ENCODE peak calls at places on chromosome 17, in eight cellular contexts. L is breast epithelium, D is heart left ventricle, B is GM12878, O is NT2/D1, Q is IMR-90, C is Peyer's patch, W is PC-9. Z is an unnamed sample.

GRCh38 chr17:56699186-56699895 is 105.8 kb downstream of the NOG start:
- DNase-seq in O (peak), L (peak), D (no peak), C (no peak), W (peak), Q (peak), B (no peak), Z (peak)

GRCh38 chr17:80474933-80475915 is 1.2 kb downstream of the NPTX1 start:
- DNase-seq in W (no peak), D (no peak), C (no peak), Q (no peak), L (no peak), B (no peak), O (no peak), Z (no peak)

GRCh38 chr17:12959441-12959840 is 58.4 kb downstream of the ELAC2 start:
- DNase-seq in W (no peak), O (no peak), B (no peak), Q (peak), L (no peak), D (no peak), C (no peak), Z (peak)

GRCh38 chr17:29433551-29433950 is 43.4 kb downstream of the TAOK1 start:
- DNase-seq in C (no peak), L (no peak), Q (no peak), W (no peak), B (no peak), O (no peak), D (peak), Z (no peak)

GRCh38 chr17:57895382-57896060 is 45.7 kb upstream of the MRPS23 start:
- DNase-seq in C (no peak), O (no peak), L (no peak), D (peak), Q (no peak), W (no peak), B (no peak), Z (no peak)

GRCh38 chr17:60586288-60586974 is 13.6 kb upstream of the PPM1D start:
- DNase-seq in D (no peak), Q (peak), B (no peak), O (no peak), C (no peak), L (no peak), W (peak), Z (no peak)

GRCh38 chr17:19534562-19535149 is 1.0 kb downstream of the SLC47A1 start:
- DNase-seq in B (no peak), O (no peak), W (no peak), Q (no peak), D (no peak), L (no peak), C (no peak), Z (peak)

GRCh38 chr17:19533718-19534561 is at the start of gene SLC47A1:
- DNase-seq in W (no peak), B (no peak), L (no peak), O (no peak), D (no peak), C (no peak), Q (no peak), Z (no peak)

GRCh38 chr17:78125976-78126894 is 2.3 kb downstream of the TMC6 start:
- DNase-seq in B (no peak), O (no peak), W (no peak), C (no peak), D (peak), Q (no peak), L (no peak), Z (no peak)

GRCh38 chr17:5874486-5874885 is 195.7 kb upstream of the WSCD1 start:
- DNase-seq in C (no peak), B (no peak), W (no peak), Q (no peak), O (no peak), D (no peak), L (no peak), Z (no peak)

GRCh38 chr17:32141690-32142037 is 638 bp upstream of the RHOT1 start:
- DNase-seq in L (no peak), C (no peak), B (no peak), O (no peak), D (no peak), Q (no peak), W (no peak), Z (no peak)

GRCh38 chr17:30207655-30208054 is 27.8 kb downstream of the SLC6A4 start:
- DNase-seq in Q (no peak), O (no peak), C (no peak), D (no peak), B (no peak), W (no peak), L (no peak), Z (no peak)

GRCh38 chr17:82848022-82848592 is 8.3 kb upstream of the ZNF750 start:
- DNase-seq in D (no peak), L (peak), B (no peak), Q (peak), O (no peak), C (peak), W (peak), Z (no peak)

GRCh38 chr17:46876926-46877325 is 25.5 kb downstream of the WNT9B start:
- DNase-seq in W (peak), D (no peak), L (no peak), C (no peak), B (no peak), Q (no peak), O (no peak), Z (no peak)

GRCh38 chr17:34377078-34377823 is 14.2 kb upstream of the CCL1 start:
- DNase-seq in B (no peak), D (no peak), O (no peak), C (no peak), Q (no peak), L (no peak), W (no peak), Z (no peak)

GRCh38 chr17:75207760-75208159 is 2.3 kb downstream of the NUP85 start:
- DNase-seq in D (no peak), W (no peak), C (no peak), O (no peak), B (no peak), Q (no peak), L (no peak), Z (no peak)

GRCh38 chr17:4937553-4937952 is 2.3 kb downstream of the SLC25A11 start:
- DNase-seq in W (no peak), C (no peak), B (no peak), D (no peak), O (no peak), Q (no peak), L (no peak), Z (no peak)

GRCh38 chr17:79036609-79037008 is 12.6 kb downstream of the C1QTNF1 start:
- DNase-seq in L (peak), C (no peak), O (no peak), W (peak), B (no peak), Q (peak), D (no peak), Z (peak)

GRCh38 chr17:62179525-62180161 is 114.6 kb upstream of the MED13 start:
- DNase-seq in L (no peak), C (no peak), Q (peak), B (no peak), W (peak), D (no peak), O (no peak), Z (peak)

GRCh38 chr17:76585048-76585648 is 512 bp downstream of the ST6GALNAC2 start:
- DNase-seq in Q (no peak), O (no peak), D (no peak), B (no peak), W (no peak), C (peak), L (no peak), Z (no peak)

GRCh38 chr17:72790194-72790593 is 302.3 kb downstream of the SLC39A11 start:
- DNase-seq in D (no peak), W (no peak), L (no peak), B (no peak), O (no peak), C (no peak), Q (no peak), Z (no peak)

GRCh38 chr17:39903158-39903884 is 15.1 kb downstream of the GSDMB start:
- DNase-seq in Q (no peak), D (no peak), W (no peak), L (no peak), O (no peak), B (no peak), C (no peak), Z (no peak)

GRCh38 chr17:42779942-42780815 is at the start of gene WNK4:
- DNase-seq in Q (no peak), C (peak), D (no peak), W (no peak), O (no peak), B (no peak), L (no peak), Z (no peak)

GRCh38 chr17:13601776-13602551 is at the start of gene HS3ST3A1:
- DNase-seq in L (no peak), Q (peak), D (peak), O (peak), W (no peak), C (peak), B (no peak), Z (peak)

GRCh38 chr17:6592193-6592592 is 35.8 kb upstream of the PITPNM3 start:
- DNase-seq in C (no peak), Q (peak), W (no peak), B (no peak), D (no peak), L (no peak), O (no peak), Z (peak)

GRCh38 chr17:16313159-16314090 is 39.8 kb downstream of the CENPV start:
- DNase-seq in W (no peak), D (no peak), B (no peak), C (no peak), L (no peak), Q (peak), O (no peak), Z (peak)

GRCh38 chr17:50953831-50954601 is 87.9 kb upstream of the TOB1 start:
- DNase-seq in D (peak), Q (peak), L (no peak), C (no peak), O (no peak), B (no peak), W (peak), Z (no peak)
- H3K4me3 ChIP-seq in D (no peak), Q (no peak), L (peak), C (no peak), O (no peak), B (no peak), W (no peak), Z (no peak)

DNA sequence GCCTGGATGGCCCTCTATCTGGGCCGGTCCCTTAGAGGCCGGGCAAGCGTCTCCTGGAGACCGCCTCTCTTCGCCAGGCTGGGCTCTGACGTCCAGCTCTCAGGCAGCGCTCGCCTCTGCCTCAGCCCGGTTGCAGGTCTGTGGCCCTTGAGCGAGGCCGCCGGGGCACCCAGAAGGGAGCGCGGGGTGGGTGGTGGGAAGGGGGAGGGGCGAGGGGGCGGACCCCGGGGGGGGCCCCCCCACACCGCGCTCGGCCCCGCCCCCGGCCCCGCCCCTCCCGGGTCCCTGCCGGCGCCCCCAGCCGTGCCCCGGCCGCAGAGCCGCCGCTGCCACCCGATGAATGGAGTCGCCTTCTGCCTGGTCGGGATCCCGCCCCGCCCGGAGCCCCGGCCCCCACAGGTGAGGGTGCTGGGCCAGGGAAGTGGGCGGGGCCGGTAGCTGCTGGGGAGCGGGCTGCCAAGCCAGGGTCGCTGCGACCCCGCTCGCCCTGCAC is at the start of gene ARHGAP23:
- DNase-seq in D (peak), L (no peak), C (no peak), Q (peak), B (no peak), O (no peak), W (peak), Z (no peak)
- H3K4me3 ChIP-seq in D (peak), L (peak), C (peak), Q (peak), B (peak), O (peak), W (peak), Z (peak)

GRCh38 chr17:65431116-65431515 is 130.3 kb downstream of the AXIN2 start:
- DNase-seq in O (no peak), B (no peak), Q (no peak), L (no peak), D (no peak), W (no peak), C (no peak), Z (no peak)
- H3K4me3 ChIP-seq in O (no peak), B (no peak), Q (no peak), L (no peak), D (no peak), W (no peak), C (no peak), Z (no peak)

DNA sequence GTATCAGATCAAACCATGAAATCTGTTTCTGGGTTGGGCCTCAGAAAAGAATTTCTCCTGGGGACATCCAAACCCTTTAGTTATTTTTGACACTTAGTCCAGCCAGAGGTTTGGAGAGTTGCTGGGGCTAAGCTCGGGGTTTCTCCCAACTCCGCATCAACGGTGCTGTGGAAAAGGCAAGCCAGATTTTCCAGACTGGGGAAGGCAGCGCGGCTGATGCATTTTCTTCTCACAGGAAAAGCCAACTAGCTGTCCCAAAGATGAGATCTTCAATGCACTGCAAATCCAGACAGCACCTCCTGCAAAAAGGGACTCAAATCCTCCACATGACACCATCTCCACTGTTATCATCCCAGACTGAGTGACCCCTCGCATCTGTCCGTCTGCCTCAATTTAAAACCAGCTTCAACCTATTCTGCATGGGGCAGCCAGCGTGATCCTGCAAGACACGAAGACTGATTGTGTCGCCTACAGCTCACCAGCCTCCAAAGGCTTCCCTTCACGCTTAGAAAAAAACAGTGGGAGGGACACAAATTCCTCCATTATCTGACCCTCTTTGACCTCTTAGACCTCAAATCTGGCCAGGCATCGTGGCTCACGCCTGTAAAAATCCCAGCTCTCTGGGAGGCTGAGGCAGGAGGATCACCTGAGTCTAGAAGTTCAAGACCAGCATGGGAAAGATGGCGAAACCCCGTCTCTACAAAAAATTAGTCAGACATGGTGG is 62.0 kb downstream of the GAS7 start:
- DNase-seq in O (no peak), D (no peak), C (no peak), B (no peak), W (no peak), Q (no peak), L (no peak), Z (no peak)
- H3K4me3 ChIP-seq in O (no peak), D (no peak), C (no peak), B (no peak), W (no peak), Q (no peak), L (no peak), Z (no peak)

GRCh38 chr17:67126983-67127382 is 82.6 kb downstream of the CACNG1 start:
- DNase-seq in O (no peak), D (no peak), Q (no peak), B (no peak), C (no peak), L (no peak), W (no peak), Z (no peak)

GRCh38 chr17:67129283-67129682 is 84.9 kb downstream of the CACNG1 start:
- DNase-seq in O (no peak), W (no peak), L (no peak), D (no peak), C (no peak), B (no peak), Q (peak), Z (no peak)

GRCh38 chr17:67130768-67131167 is 86.4 kb downstream of the CACNG1 start:
- DNase-seq in D (no peak), B (no peak), C (no peak), Q (no peak), O (no peak), L (no peak), W (no peak), Z (no peak)

GRCh38 chr17:67127925-67128324 is 83.6 kb downstream of the CACNG1 start:
- DNase-seq in O (no peak), L (no peak), D (no peak), C (no peak), W (no peak), Q (no peak), B (no peak), Z (no peak)

DNA sequence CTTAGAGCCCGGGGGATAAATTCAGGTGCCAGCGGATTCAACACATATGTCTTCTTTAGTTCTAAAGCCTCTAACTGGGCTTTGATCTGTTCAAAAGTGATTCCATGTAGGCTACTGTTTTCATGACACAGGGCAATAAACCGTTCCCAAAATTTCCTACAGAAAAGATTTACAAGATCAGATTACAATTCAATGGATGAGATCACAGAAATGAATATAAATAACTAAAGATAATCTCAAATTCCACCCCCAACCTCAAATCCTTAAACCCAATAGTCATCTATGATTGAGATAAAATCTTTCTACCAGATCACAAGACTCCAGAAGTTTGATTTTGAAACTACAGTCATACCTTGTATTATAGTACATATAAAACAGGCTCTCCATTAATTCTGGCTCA is 84.3 kb downstream of the CACNG1 start:
- DNase-seq in L (no peak), O (no peak), W (no peak), C (no peak), B (no peak), D (no peak), Q (peak), Z (no peak)
- H3K4me3 ChIP-seq in L (no peak), O (no peak), W (no peak), C (no peak), B (no peak), D (no peak), Q (no peak), Z (no peak)

GRCh38 chr17:50290074-50290702 is 15.9 kb downstream of the TMEM92 start:
- DNase-seq in O (no peak), D (peak), B (no peak), L (peak), Q (peak), C (no peak), W (peak), Z (peak)
- H3K4me3 ChIP-seq in O (no peak), D (no peak), B (no peak), L (peak), Q (peak), C (no peak), W (peak), Z (no peak)

GRCh38 chr17:1032391-1032790 is 35.5 kb downstream of the TIMM22 start:
- DNase-seq in L (no peak), O (no peak), B (no peak), C (no peak), D (no peak), Q (no peak), W (no peak), Z (no peak)

GRCh38 chr17:1031711-1032110 is 34.8 kb downstream of the TIMM22 start:
- DNase-seq in W (no peak), D (peak), B (no peak), Q (no peak), L (no peak), O (peak), C (no peak), Z (no peak)

GRCh38 chr17:1029912-1030656 is 33.2 kb downstream of the TIMM22 start:
- DNase-seq in W (no peak), D (no peak), O (no peak), L (no peak), C (no peak), Q (no peak), B (no peak), Z (no peak)

GRCh38 chr17:1029196-1029911 is 32.4 kb downstream of the TIMM22 start:
- DNase-seq in D (peak), B (no peak), C (no peak), O (no peak), Q (peak), L (no peak), W (no peak), Z (peak)

DNA sequence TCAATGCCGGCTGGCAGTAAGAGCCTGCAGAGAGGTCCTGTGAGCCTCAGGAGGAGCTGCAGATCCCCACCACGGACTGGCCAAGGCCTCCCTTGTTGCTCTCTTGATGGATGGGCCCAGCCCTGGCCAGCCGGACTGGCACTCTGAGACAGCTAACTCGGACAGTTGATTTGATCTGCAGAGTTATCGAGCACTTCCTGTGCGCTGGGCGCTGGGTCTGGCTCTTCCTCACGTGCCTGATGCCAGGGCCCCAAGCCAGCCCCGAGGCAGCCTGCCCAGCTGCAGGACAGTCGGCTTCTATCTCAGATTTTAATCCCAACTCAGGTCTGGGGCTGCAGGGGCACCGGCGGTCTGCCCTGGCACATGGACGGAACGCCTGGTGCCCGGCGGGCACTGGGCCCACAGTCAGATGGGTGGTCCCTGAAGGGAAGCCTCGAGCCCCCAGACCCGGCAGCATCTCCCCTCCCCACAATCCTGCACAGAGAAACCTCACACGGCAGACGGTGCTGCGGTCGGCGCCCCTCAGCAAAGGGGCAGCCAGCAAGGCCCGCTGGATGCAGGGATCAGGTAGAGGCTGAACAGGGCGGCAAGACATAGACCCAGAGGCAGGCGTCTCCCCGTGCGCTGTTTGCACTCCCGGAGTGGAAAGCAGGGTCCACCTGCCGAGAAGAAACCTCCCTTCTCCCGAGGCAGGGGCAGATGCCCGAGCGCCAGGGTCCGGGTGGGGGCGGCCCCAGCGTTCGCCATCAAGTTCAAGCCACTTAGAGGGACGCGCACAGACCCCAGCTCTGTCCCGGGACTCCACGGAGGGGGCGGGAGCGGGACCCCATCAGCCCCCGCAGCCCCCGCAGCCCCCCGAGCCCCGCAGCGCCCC is 34.0 kb downstream of the TIMM22 start:
- DNase-seq in W (no peak), C (no peak), Q (no peak), O (no peak), D (no peak), L (no peak), B (no peak), Z (no peak)
- H3K4me3 ChIP-seq in W (no peak), C (peak), Q (no peak), O (no peak), D (peak), L (peak), B (no peak), Z (no peak)

DNA sequence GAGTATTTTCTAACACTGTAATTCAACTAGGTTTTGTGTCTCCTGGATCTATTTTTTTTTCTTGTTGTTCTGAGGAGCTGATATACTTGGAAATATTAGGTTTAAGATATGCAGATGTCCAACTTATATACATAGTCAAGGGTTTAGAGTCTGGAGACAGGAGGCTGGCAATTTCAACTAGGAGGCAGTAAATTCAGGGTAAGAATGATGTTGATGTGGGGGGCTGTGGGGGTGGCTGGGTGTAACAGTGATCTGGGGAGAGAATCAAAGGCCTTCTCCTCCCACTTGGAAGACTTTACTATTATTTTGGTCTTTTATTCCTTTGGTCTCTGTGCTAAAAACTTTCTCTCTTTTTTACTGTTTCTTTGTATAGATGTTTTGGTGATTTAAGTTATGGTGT is 88.0 kb downstream of the MAP2K6 start:
- DNase-seq in C (no peak), D (no peak), Q (no peak), W (no peak), L (no peak), O (no peak), B (no peak), Z (no peak)
- H3K4me3 ChIP-seq in C (no peak), D (peak), Q (no peak), W (no peak), L (peak), O (no peak), B (peak), Z (peak)

GRCh38 chr17:81648707-81649085 is 7.6 kb downstream of the PDE6G start:
- DNase-seq in L (no peak), D (no peak), Q (no peak), O (no peak), C (no peak), B (no peak), W (no peak), Z (no peak)
- H3K4me3 ChIP-seq in L (no peak), D (no peak), Q (no peak), O (peak), C (no peak), B (no peak), W (no peak), Z (no peak)

Z was measured in kidney epithelial cell.